ENCODE peak calls at places on chromosomes 6 and 20, in four cellular contexts. One of them, this sample, is unnamed.

GRCh38 chr6:7201732-7202541 is 94.2 kb downstream of the RREB1 start:
- DNase-seq in CD8-positive, alpha-beta T cell: no peak
- DNase-seq in left lung: peak; percentile 88
- DNase-seq in heart right ventricle: peak; percentile 53
- DNase-seq in this sample: peak; percentile 82

GRCh38 chr20:1879369-1879768 is 15.8 kb upstream of the SIRPA start:
- DNase-seq in CD8-positive, alpha-beta T cell: no peak
- DNase-seq in left lung: no peak
- DNase-seq in heart right ventricle: no peak
- DNase-seq in this sample: no peak

GRCh38 chr6:40506956-40507355 is 80.2 kb downstream of the LRFN2 start:
- DNase-seq in CD8-positive, alpha-beta T cell: no peak
- DNase-seq in left lung: no peak
- DNase-seq in heart right ventricle: no peak
- DNase-seq in this sample: no peak

GRCh38 chr6:47952640-47953039 is 158.4 kb downstream of the PTCHD4 start:
- DNase-seq in CD8-positive, alpha-beta T cell: no peak
- DNase-seq in left lung: no peak
- DNase-seq in heart right ventricle: no peak
- DNase-seq in this sample: no peak

GRCh38 chr6:29005183-29005885 is at the start of gene ZNF311:
- DNase-seq in CD8-positive, alpha-beta T cell: no peak
- DNase-seq in left lung: peak; percentile 72
- DNase-seq in heart right ventricle: no peak
- DNase-seq in this sample: peak; percentile 58

GRCh38 chr20:36333841-36334240 is 27.7 kb downstream of the DLGAP4 start:
- DNase-seq in CD8-positive, alpha-beta T cell: no peak
- DNase-seq in left lung: no peak
- DNase-seq in heart right ventricle: no peak
- DNase-seq in this sample: no peak

GRCh38 chr6:24680582-24680981 is 13.7 kb downstream of the ACOT13 start:
- DNase-seq in CD8-positive, alpha-beta T cell: no peak
- DNase-seq in left lung: no peak
- DNase-seq in heart right ventricle: no peak
- DNase-seq in this sample: no peak

GRCh38 chr20:61263084-61263695 is 11.1 kb downstream of the CDH4 start:
- DNase-seq in CD8-positive, alpha-beta T cell: peak; percentile 13
- DNase-seq in left lung: no peak
- DNase-seq in heart right ventricle: no peak
- DNase-seq in this sample: no peak

GRCh38 chr6:163463180-163463579 is 48.7 kb downstream of the QKI start:
- DNase-seq in CD8-positive, alpha-beta T cell: no peak
- DNase-seq in left lung: no peak
- DNase-seq in heart right ventricle: no peak
- DNase-seq in this sample: no peak

GRCh38 chr6:140623498-140623897 is 1249.0 kb upstream of the CITED2 start:
- DNase-seq in CD8-positive, alpha-beta T cell: no peak
- DNase-seq in left lung: no peak
- DNase-seq in heart right ventricle: no peak
- DNase-seq in this sample: no peak

GRCh38 chr6:41723178-41723935 is 12.1 kb downstream of the TFEB start:
- DNase-seq in CD8-positive, alpha-beta T cell: peak; percentile 6
- DNase-seq in left lung: peak; percentile 93
- DNase-seq in heart right ventricle: peak; percentile 78
- DNase-seq in this sample: peak; percentile 80

GRCh38 chr6:1756472-1757129 is 146.9 kb downstream of the FOXC1 start:
- DNase-seq in CD8-positive, alpha-beta T cell: no peak
- DNase-seq in left lung: no peak
- DNase-seq in heart right ventricle: no peak
- DNase-seq in this sample: no peak

GRCh38 chr6:107128577-107128976 is 13.3 kb upstream of the BEND3 start:
- DNase-seq in CD8-positive, alpha-beta T cell: no peak
- DNase-seq in left lung: no peak
- DNase-seq in heart right ventricle: no peak
- DNase-seq in this sample: no peak

GRCh38 chr6:15623282-15624116 is 39.3 kb downstream of the DTNBP1 start:
- DNase-seq in CD8-positive, alpha-beta T cell: no peak
- DNase-seq in left lung: no peak
- DNase-seq in heart right ventricle: no peak
- DNase-seq in this sample: no peak

GRCh38 chr6:117531758-117532276 is 49.3 kb downstream of the DCBLD1 start:
- DNase-seq in CD8-positive, alpha-beta T cell: no peak
- DNase-seq in left lung: no peak
- DNase-seq in heart right ventricle: no peak
- DNase-seq in this sample: no peak

GRCh38 chr6:80341330-80341729 is 234.9 kb downstream of the BCKDHB start:
- DNase-seq in CD8-positive, alpha-beta T cell: no peak
- DNase-seq in left lung: no peak
- DNase-seq in heart right ventricle: no peak
- DNase-seq in this sample: no peak

GRCh38 chr6:75747371-75747984 is 1.6 kb upstream of the MYO6 start:
- DNase-seq in CD8-positive, alpha-beta T cell: no peak
- DNase-seq in left lung: no peak
- DNase-seq in heart right ventricle: no peak
- DNase-seq in this sample: no peak

DNA sequence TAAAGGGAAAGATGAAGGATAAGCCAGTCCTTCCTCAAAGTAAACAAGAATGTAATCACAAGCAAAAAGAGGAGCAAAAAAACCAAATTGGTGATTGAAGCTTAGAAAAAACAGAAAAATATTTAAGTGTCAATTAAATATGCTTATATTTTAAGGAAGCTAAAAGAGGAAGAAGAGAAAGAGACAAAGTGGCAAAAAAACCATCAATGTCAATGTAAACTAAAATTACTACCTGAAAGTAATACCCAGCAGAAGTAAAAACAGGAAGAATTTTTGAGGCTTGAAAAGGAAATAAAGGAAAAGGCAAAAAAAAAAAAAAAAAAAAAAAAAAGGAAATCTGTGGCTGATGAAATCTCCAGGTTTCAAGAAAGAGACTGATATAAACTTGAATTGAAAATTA is 36.2 kb upstream of the OGFRL1 start:
- DNase-seq in CD8-positive, alpha-beta T cell: no peak
- DNase-seq in left lung: no peak
- DNase-seq in heart right ventricle: no peak
- DNase-seq in this sample: no peak
- H3K27ac ChIP-seq in CD8-positive, alpha-beta T cell: no peak overlapping the region
- H3K27ac ChIP-seq in left lung: no peak overlapping the region
- H3K27ac ChIP-seq in heart right ventricle: no peak overlapping the region
- H3K27ac ChIP-seq in this sample: no peak overlapping the region

GRCh38 chr6:46254946-46255345 is 84.2 kb upstream of the ENPP5 start:
- DNase-seq in CD8-positive, alpha-beta T cell: no peak
- DNase-seq in left lung: no peak
- DNase-seq in heart right ventricle: no peak
- DNase-seq in this sample: no peak
- TF ChIP-seq CTCF in CD8-positive, alpha-beta T cell: no peak
- TF ChIP-seq CTCF in left lung: no peak
- TF ChIP-seq CTCF in heart right ventricle: no peak
- TF ChIP-seq CTCF in this sample: no peak

GRCh38 chr6:159434410-159434809 is 258.6 kb downstream of the SOD2 start:
- DNase-seq in CD8-positive, alpha-beta T cell: no peak
- DNase-seq in left lung: no peak
- DNase-seq in heart right ventricle: no peak
- DNase-seq in this sample: no peak
- H3K9me3 ChIP-seq in CD8-positive, alpha-beta T cell: no peaks in the 10 kb centered on the region
- H3K9me3 ChIP-seq in left lung: no peaks in the 10 kb centered on the region
- H3K9me3 ChIP-seq in heart right ventricle: peaks cover 34% of the 10 kb centered on the region
- H3K9me3 ChIP-seq in this sample: peaks cover 8% of the 10 kb centered on the region

GRCh38 chr6:84801250-84801649 is 36.9 kb upstream of the TBX18 start:
- DNase-seq in CD8-positive, alpha-beta T cell: no peak
- DNase-seq in left lung: no peak
- DNase-seq in heart right ventricle: no peak
- DNase-seq in this sample: no peak

GRCh38 chr6:84796343-84796742 is 31.9 kb upstream of the TBX18 start:
- DNase-seq in CD8-positive, alpha-beta T cell: no peak
- DNase-seq in left lung: no peak
- DNase-seq in heart right ventricle: no peak
- DNase-seq in this sample: no peak

GRCh38 chr6:84798257-84798656 is 33.9 kb upstream of the TBX18 start:
- DNase-seq in CD8-positive, alpha-beta T cell: no peak
- DNase-seq in left lung: no peak
- DNase-seq in heart right ventricle: no peak
- DNase-seq in this sample: no peak
- H3K27ac ChIP-seq in CD8-positive, alpha-beta T cell: no peak overlapping the region
- H3K27ac ChIP-seq in left lung: no peak overlapping the region
- H3K27ac ChIP-seq in heart right ventricle: no peak overlapping the region
- H3K27ac ChIP-seq in this sample: no peak overlapping the region

DNA sequence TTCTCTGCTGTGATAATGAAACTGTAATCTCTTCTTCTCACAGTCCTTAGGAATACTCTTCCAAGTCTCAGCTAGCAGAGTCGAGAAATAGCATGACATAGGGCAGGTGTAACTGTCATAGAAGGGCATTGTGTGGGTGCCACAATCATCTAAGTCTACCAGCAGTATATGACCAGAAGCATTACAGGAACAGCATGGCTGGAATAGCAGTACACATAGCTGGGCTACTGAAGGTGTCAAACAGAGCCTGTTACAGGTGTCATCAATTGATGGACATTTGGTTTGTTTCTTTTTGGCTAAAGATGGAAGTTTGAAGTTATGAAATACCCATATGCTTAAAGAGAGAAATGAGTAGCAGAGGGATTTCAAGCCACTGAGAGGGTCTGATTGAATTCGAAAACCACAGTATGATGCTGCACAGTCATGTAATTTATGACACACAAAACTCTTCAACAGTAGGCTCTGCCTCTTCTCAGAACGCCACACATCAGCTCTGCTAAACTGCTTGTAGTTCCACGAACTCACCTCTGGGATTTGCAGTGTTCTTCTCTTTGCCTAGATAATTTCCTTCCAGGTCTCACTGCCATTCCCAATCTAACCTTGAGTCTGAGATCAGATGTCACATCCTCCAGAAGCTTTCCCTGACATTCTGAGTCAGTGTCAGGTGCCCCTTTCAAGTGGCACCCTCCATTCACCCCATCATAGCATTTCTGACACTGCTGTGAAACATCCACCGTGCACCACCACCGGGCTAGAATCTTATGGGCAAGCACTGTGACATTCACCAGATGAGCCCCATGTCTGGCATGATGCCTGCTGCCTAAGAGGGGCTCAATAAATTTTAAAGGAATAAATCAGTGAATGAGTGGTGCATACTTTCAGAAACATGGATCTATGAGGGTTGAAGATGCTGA is 151.0 kb downstream of the ADAT2 start:
- DNase-seq in CD8-positive, alpha-beta T cell: no peak
- DNase-seq in left lung: no peak
- DNase-seq in heart right ventricle: no peak
- DNase-seq in this sample: no peak
- TF ChIP-seq CTCF in CD8-positive, alpha-beta T cell: no peak
- TF ChIP-seq CTCF in left lung: no peak
- TF ChIP-seq CTCF in heart right ventricle: no peak
- TF ChIP-seq CTCF in this sample: no peak

This sample was measured in tibial artery.